ENCODE peak calls at places on chromosomes 6 and 20, in five cellular contexts. Y, I, R, K and O are unnamed samples. For H3K27me3, the result is how much of the 10 kb centered on the place peaks cover.

GRCh38 chr6:147779624-147780023 is 271.1 kb downstream of the SAMD5 start:
- DNase-seq in K (no peak), R (no peak), Y (no peak), I (no peak), O (no peak)

GRCh38 chr6:111834356-111834755 is 38.9 kb downstream of the FYN start:
- DNase-seq in I (no peak), Y (no peak), K (no peak), R (no peak), O (no peak)

GRCh38 chr6:37024665-37025337 is 19.3 kb downstream of the FGD2 start:
- DNase-seq in K (no peak), I (no peak), Y (no peak), R (no peak), O (peak)

GRCh38 chr6:36671687-36672375 is 6.7 kb upstream of the CDKN1A start:
- DNase-seq in I (peak), Y (no peak), K (no peak), R (no peak), O (no peak)

GRCh38 chr20:46088409-46089075 is 1.2 kb downstream of the NCOA5 start:
- DNase-seq in Y (no peak), I (no peak), R (no peak), K (no peak), O (no peak)

GRCh38 chr6:88586371-88587157 is 376.9 kb downstream of the RNGTT start:
- DNase-seq in I (no peak), R (no peak), Y (no peak), K (no peak), O (no peak)

GRCh38 chr6:148192310-148192709 is 150.3 kb upstream of the SASH1 start:
- DNase-seq in I (no peak), Y (no peak), K (no peak), R (no peak), O (no peak)

GRCh38 chr6:6729971-6730370 is 141.5 kb downstream of the LY86 start:
- DNase-seq in R (no peak), Y (no peak), I (no peak), K (no peak), O (no peak)

GRCh38 chr6:144176043-144176442 is 25.7 kb downstream of the STX11 start:
- DNase-seq in Y (no peak), I (no peak), R (no peak), K (no peak), O (no peak)

GRCh38 chr6:5995705-5996686 is 10.7 kb downstream of the NRN1 start:
- DNase-seq in Y (peak), K (no peak), I (peak), R (no peak), O (peak)

GRCh38 chr6:32908897-32909296 is 31.9 kb downstream of the HLA-DMB start:
- DNase-seq in Y (no peak), R (no peak), K (no peak), I (no peak), O (no peak)

GRCh38 chr20:45087814-45088213 is 13.1 kb downstream of the KCNS1 start:
- DNase-seq in K (no peak), I (no peak), Y (no peak), R (no peak), O (no peak)

GRCh38 chr6:138248878-138249277 is 30.6 kb upstream of the PBOV1 start:
- DNase-seq in I (no peak), K (no peak), R (no peak), Y (no peak), O (no peak)

GRCh38 chr6:91646649-91647048 is 1059.8 kb upstream of the MAP3K7 start:
- DNase-seq in Y (no peak), K (no peak), I (no peak), R (no peak), O (no peak)

GRCh38 chr6:169023161-169023874 is 230.3 kb downstream of the THBS2 start:
- DNase-seq in R (no peak), K (no peak), I (no peak), Y (no peak), O (no peak)

GRCh38 chr20:32898721-32899120 is 40.0 kb downstream of the EFCAB8 start:
- DNase-seq in K (no peak), R (no peak), Y (no peak), I (peak), O (no peak)

GRCh38 chr6:169160855-169161560 is 92.6 kb downstream of the THBS2 start:
- DNase-seq in I (no peak), K (no peak), R (no peak), Y (no peak), O (no peak)

GRCh38 chr6:123803862-123804681 is at the start of gene NKAIN2:
- DNase-seq in I (peak), Y (peak), R (no peak), K (no peak), O (peak)

GRCh38 chr6:123806561-123806960 is 2.9 kb downstream of the NKAIN2 start:
- DNase-seq in K (no peak), I (no peak), Y (no peak), R (no peak), O (no peak)

GRCh38 chr6:123804771-123805540 is 1.3 kb downstream of the NKAIN2 start:
- DNase-seq in K (no peak), R (no peak), Y (no peak), I (no peak), O (no peak)

GRCh38 chr6:123803456-123803861 is 206 bp upstream of the NKAIN2 start:
- DNase-seq in R (no peak), I (no peak), Y (no peak), K (no peak), O (no peak)

GRCh38 chr6:123805921-123806320 is 2.3 kb downstream of the NKAIN2 start:
- DNase-seq in R (no peak), I (no peak), Y (no peak), K (no peak), O (no peak)
- H3K27me3 ChIP-seq in R (under half), I (under half), Y (under half), K (under half), O (under half)

GRCh38 chr20:50673831-50674825 is 17.2 kb downstream of the RIPOR3 start:
- DNase-seq in I (no peak), R (no peak), K (no peak), Y (no peak), O (no peak)
- H3K27ac ChIP-seq in I (no peak), R (no peak), K (no peak), Y (no peak), O (no peak)

DNA sequence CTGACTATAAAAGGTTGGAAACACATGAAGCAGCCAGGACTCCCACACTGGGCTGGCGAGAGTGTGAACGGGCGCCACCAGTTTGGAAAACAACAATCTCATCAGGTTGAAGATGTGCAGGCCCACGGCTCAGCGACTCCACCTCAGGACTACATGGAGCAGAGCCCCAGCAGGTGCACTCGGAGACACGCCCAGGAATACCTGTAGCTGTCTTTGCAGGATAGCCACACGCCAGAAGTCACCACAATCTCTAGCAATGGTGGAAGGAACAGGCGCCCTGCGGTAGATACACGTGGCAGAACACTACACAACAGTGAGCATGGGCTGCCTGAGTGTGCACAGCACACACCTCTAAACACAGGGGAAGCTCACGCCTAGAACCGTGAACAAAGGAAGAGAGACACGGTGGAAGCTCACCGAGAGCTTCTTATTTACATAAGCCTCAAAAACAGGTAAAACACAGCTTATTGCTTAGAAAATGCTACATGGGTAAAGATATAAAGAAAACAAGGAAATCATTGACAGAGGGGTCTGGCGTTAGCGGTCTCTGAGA is 28.7 kb upstream of the RPS6KA2 start:
- DNase-seq in I (no peak), Y (no peak), R (no peak), K (no peak), O (no peak)
- H3K27me3 ChIP-seq in I (under half), Y (under half), R (under half), K (under half), O (under half)

DNA sequence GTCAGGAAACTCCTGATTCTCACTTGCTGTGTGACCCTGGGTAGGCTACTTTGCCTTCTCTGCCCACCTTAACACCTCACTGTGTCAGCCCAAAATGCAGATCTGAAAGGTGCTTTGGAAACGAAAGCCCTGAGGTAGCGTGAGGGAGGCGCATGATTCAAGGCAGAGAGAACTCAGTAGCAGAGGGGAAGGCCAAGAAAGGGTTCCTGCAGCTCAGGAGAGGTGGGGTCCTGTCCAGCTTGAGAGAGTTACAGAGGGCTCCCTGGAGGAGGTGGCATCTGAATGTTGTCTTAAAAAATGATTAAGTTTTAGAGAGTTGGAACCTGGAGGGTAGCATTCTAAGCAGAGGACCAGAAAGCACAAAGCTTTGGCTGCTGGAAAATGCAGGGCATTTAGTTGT is 13.6 kb downstream of the TGM2 start:
- DNase-seq in R (no peak), Y (no peak), I (no peak), K (no peak), O (no peak)
- H3K27ac ChIP-seq in R (peak), Y (peak), I (no peak), K (no peak), O (peak)